ENCODE peak calls at places on chromosome 19, in four cellular contexts. One of them, this sample, is unnamed.

GRCh38 chr19:12723383-12723642 is 419 bp downstream of the TNPO2 start:
- DNase-seq in endothelial cell of umbilical vein: no peak
- DNase-seq in K562: no peak
- DNase-seq in GM12878: no peak
- DNase-seq in this sample: peak; percentile 12

GRCh38 chr19:45814851-45815481 is at the start of gene RSPH6A:
- DNase-seq in endothelial cell of umbilical vein: no peak
- DNase-seq in K562: no peak
- DNase-seq in GM12878: no peak
- DNase-seq in this sample: no peak

GRCh38 chr19:39307822-39308530 is 11.8 kb downstream of the IFNL1 start:
- DNase-seq in endothelial cell of umbilical vein: no peak
- DNase-seq in K562: peak; percentile 4
- DNase-seq in GM12878: no peak
- DNase-seq in this sample: no peak

GRCh38 chr19:46977548-46977947 is 42.1 kb upstream of the NPAS1 start:
- DNase-seq in endothelial cell of umbilical vein: peak; percentile 33
- DNase-seq in K562: no peak
- DNase-seq in GM12878: no peak
- DNase-seq in this sample: no peak

GRCh38 chr19:30325657-30326056 is 46.5 kb upstream of the ZNF536 start:
- DNase-seq in endothelial cell of umbilical vein: no peak
- DNase-seq in K562: no peak
- DNase-seq in GM12878: no peak
- DNase-seq in this sample: no peak

GRCh38 chr19:34325961-34326360 is 39.0 kb upstream of the GPI start:
- DNase-seq in endothelial cell of umbilical vein: peak; percentile 44
- DNase-seq in K562: no peak
- DNase-seq in GM12878: no peak
- DNase-seq in this sample: peak; percentile 60

GRCh38 chr19:4649392-4650094 is 10.2 kb downstream of the TNFAIP8L1 start:
- DNase-seq in endothelial cell of umbilical vein: no peak
- DNase-seq in K562: no peak
- DNase-seq in GM12878: no peak
- DNase-seq in this sample: no peak

GRCh38 chr19:16023558-16023915 is 52.8 kb upstream of the TPM4 start:
- DNase-seq in endothelial cell of umbilical vein: no peak
- DNase-seq in K562: no peak
- DNase-seq in GM12878: no peak
- DNase-seq in this sample: no peak

GRCh38 chr19:27876489-27876888 is 1336.5 kb downstream of the UQCRFS1 start:
- DNase-seq in endothelial cell of umbilical vein: no peak
- DNase-seq in K562: no peak
- DNase-seq in GM12878: no peak
- DNase-seq in this sample: no peak

GRCh38 chr19:12800873-12801465 is 631 bp downstream of the PRDX2 start:
- DNase-seq in endothelial cell of umbilical vein: no peak
- DNase-seq in K562: peak; percentile 49
- DNase-seq in GM12878: no peak
- DNase-seq in this sample: no peak

GRCh38 chr19:49555600-49556411 is 24.6 kb downstream of the NOSIP start:
- DNase-seq in endothelial cell of umbilical vein: peak; percentile 30
- DNase-seq in K562: peak; percentile 96
- DNase-seq in GM12878: no peak
- DNase-seq in this sample: no peak

GRCh38 chr19:52590728-52591127 is 20.6 kb downstream of the ZNF701 start:
- DNase-seq in endothelial cell of umbilical vein: no peak
- DNase-seq in K562: no peak
- DNase-seq in GM12878: no peak
- DNase-seq in this sample: no peak

GRCh38 chr19:13865578-13866462 is 11.1 kb upstream of the NANOS3 start:
- DNase-seq in endothelial cell of umbilical vein: no peak
- DNase-seq in K562: peak; percentile 38
- DNase-seq in GM12878: no peak
- DNase-seq in this sample: no peak

GRCh38 chr19:55419624-55420236 is 12.1 kb upstream of the UBE2S start:
- DNase-seq in endothelial cell of umbilical vein: no peak
- DNase-seq in K562: no peak
- DNase-seq in GM12878: no peak
- DNase-seq in this sample: no peak

GRCh38 chr19:38932425-38933179 is 1.9 kb downstream of the MRPS12 start:
- DNase-seq in endothelial cell of umbilical vein: peak; percentile 43
- DNase-seq in K562: peak; percentile 20
- DNase-seq in GM12878: no peak
- DNase-seq in this sample: peak; percentile 44

GRCh38 chr19:21680026-21680425 is 87.4 kb downstream of the ZNF100 start:
- DNase-seq in endothelial cell of umbilical vein: no peak
- DNase-seq in K562: no peak
- DNase-seq in GM12878: no peak
- DNase-seq in this sample: no peak

GRCh38 chr19:3401004-3401768 is 34.8 kb downstream of the NFIC start:
- DNase-seq in endothelial cell of umbilical vein: no peak
- DNase-seq in K562: no peak
- DNase-seq in GM12878: no peak
- DNase-seq in this sample: no peak

GRCh38 chr19:16588089-16588823 is 16.0 kb upstream of the SLC35E1 start:
- DNase-seq in endothelial cell of umbilical vein: peak; percentile 79
- DNase-seq in K562: peak; percentile 59
- DNase-seq in GM12878: peak; percentile 90
- DNase-seq in this sample: peak; percentile 19

GRCh38 chr19:39845172-39845571 is 1.0 kb downstream of the FBL start:
- DNase-seq in endothelial cell of umbilical vein: no peak
- DNase-seq in K562: no peak
- DNase-seq in GM12878: no peak
- DNase-seq in this sample: no peak

GRCh38 chr19:3984584-3984907 is 717 bp downstream of the EEF2 start:
- DNase-seq in endothelial cell of umbilical vein: no peak
- DNase-seq in K562: peak; percentile 55
- DNase-seq in GM12878: no peak
- DNase-seq in this sample: no peak

GRCh38 chr19:4910594-4911273 is 1.4 kb downstream of the UHRF1 start:
- DNase-seq in endothelial cell of umbilical vein: peak; percentile 40
- DNase-seq in K562: no peak
- DNase-seq in GM12878: no peak
- DNase-seq in this sample: peak; percentile 64

GRCh38 chr19:13024958-13025653 is 29.8 kb downstream of the NFIX start:
- DNase-seq in endothelial cell of umbilical vein: peak; percentile 12
- DNase-seq in K562: no peak
- DNase-seq in GM12878: no peak
- DNase-seq in this sample: no peak

GRCh38 chr19:49335784-49336481 is 727 bp downstream of the CD37 start:
- DNase-seq in endothelial cell of umbilical vein: no peak
- DNase-seq in K562: no peak
- DNase-seq in GM12878: no peak
- DNase-seq in this sample: no peak

GRCh38 chr19:48618278-48618915 is 581 bp downstream of the RPL18 start:
- DNase-seq in endothelial cell of umbilical vein: no peak
- DNase-seq in K562: no peak
- DNase-seq in GM12878: no peak
- DNase-seq in this sample: no peak

GRCh38 chr19:35533822-35534521 is 716 bp downstream of the GAPDHS start:
- DNase-seq in endothelial cell of umbilical vein: no peak
- DNase-seq in K562: no peak
- DNase-seq in GM12878: no peak
- DNase-seq in this sample: peak; percentile 57

GRCh38 chr19:4393947-4394590 is 6.3 kb downstream of the SH3GL1 start:
- DNase-seq in endothelial cell of umbilical vein: peak; percentile 61
- DNase-seq in K562: no peak
- DNase-seq in GM12878: no peak
- DNase-seq in this sample: no peak

GRCh38 chr19:28883241-28883693 is 329.7 kb downstream of the UQCRFS1 start:
- DNase-seq in endothelial cell of umbilical vein: no peak
- DNase-seq in K562: no peak
- DNase-seq in GM12878: no peak
- DNase-seq in this sample: peak; percentile 41

DNA sequence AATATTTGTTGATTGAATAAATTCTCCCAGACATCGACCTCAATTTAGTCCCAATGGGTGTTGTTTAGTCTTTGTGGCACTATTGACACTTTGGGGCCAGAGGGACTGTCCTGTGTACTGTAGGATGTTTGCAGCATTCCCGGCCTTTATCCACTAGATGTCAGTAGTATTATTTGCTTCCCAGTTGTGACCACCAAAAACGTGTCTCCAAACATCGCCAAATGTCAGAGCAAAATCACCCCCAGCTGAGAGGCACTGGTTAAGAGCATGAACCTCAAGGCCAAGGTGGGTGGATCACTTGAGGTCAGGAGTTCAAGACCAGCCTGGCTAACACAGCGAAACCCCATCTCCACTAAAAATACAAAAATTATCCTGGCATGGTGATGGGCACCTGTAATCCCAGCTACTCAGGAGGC is 15.4 kb downstream of the NLRP12 start:
- DNase-seq in endothelial cell of umbilical vein: peak; percentile 47
- DNase-seq in K562: peak; percentile 1
- DNase-seq in GM12878: no peak
- DNase-seq in this sample: peak; percentile 42
- TF ChIP-seq FOS in endothelial cell of umbilical vein: no peak
- TF ChIP-seq FOS in K562: no peak
- TF ChIP-seq FOS in GM12878: no peak
- TF ChIP-seq FOS in this sample: no peak

GRCh38 chr19:322616-323015 is 22.0 kb downstream of the MIER2 start:
- DNase-seq in endothelial cell of umbilical vein: no peak
- DNase-seq in K562: no peak
- DNase-seq in GM12878: no peak
- DNase-seq in this sample: no peak
- TF ChIP-seq FOS in endothelial cell of umbilical vein: no peak
- TF ChIP-seq FOS in K562: no peak
- TF ChIP-seq FOS in GM12878: no peak
- TF ChIP-seq FOS in this sample: no peak

DNA sequence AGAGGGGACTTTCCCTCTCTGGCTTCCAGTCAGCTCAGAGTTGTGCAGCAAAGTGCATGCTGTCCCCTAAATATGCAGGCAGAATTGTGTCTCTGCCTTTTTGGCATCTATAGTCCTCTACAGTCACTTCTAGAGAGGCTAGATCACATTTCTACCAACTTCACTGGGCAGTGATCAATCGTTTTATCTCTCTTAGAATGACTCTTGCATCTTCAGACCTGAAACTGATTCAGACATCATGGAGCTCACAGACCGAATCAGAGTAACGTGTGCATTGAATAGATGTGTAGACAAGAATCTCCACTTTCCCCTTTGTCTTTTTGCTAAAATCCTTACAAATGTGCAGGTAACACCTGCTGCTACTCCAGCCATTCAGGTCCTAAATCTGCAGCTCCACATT is 6.2 kb downstream of the ZNF253 start:
- DNase-seq in endothelial cell of umbilical vein: no peak
- DNase-seq in K562: no peak
- DNase-seq in GM12878: no peak
- DNase-seq in this sample: no peak
- TF ChIP-seq FOS in endothelial cell of umbilical vein: no peak
- TF ChIP-seq FOS in K562: no peak
- TF ChIP-seq FOS in GM12878: no peak
- TF ChIP-seq FOS in this sample: no peak

DNA sequence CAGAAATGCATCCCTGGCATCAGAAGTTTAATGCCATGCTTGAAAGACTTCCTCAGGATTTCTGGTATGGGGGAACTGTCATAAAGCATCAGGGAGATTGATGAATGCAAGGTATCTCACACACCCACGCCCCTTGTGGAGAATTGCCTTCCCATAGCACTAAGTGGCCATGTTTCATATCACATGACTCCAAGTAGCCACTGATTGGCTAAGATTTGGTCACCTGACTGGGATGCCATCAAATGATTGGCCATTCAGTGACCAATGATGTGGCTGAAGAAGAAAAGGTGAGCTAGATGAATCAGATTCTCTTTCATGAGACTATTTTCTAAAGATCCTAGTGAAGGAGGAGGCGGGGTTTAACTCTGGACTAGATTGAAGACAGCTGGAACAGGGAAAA is 7.3 kb downstream of the KLK8 start:
- DNase-seq in endothelial cell of umbilical vein: no peak
- DNase-seq in K562: peak; percentile 70
- DNase-seq in GM12878: peak; percentile 2
- DNase-seq in this sample: no peak
- TF ChIP-seq FOS in endothelial cell of umbilical vein: no peak
- TF ChIP-seq FOS in K562: peak; percentile 83
- TF ChIP-seq FOS in GM12878: no peak
- TF ChIP-seq FOS in this sample: no peak

GRCh38 chr19:7657047-7657779 is 11.6 kb upstream of the RETN start:
- DNase-seq in endothelial cell of umbilical vein: no peak
- DNase-seq in K562: no peak
- DNase-seq in GM12878: no peak
- DNase-seq in this sample: no peak
- TF ChIP-seq FOS in endothelial cell of umbilical vein: no peak
- TF ChIP-seq FOS in K562: no peak
- TF ChIP-seq FOS in GM12878: no peak
- TF ChIP-seq FOS in this sample: no peak

DNA sequence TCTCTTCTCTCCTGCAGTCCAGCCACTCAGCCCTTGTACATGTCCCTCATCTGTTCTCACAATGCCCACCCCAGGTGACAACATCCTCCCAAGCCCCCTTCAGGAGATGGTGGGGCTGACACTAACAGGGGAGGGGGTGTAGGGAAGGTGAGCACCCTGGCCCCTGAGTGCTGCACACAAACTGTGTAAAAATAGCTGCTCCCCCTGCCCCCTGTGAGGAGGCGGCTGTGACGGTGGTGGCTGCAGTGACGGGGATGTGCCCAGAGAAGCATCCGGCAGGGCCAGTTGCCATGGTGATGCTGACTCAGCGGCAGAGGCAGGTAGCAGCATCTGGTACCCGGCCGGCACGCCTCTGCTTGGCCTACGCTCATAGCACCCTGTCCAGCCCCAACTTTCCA is 13.0 kb upstream of the JUND start:
- DNase-seq in endothelial cell of umbilical vein: no peak
- DNase-seq in K562: peak; percentile 15
- DNase-seq in GM12878: no peak
- DNase-seq in this sample: no peak
- TF ChIP-seq FOS in endothelial cell of umbilical vein: no peak
- TF ChIP-seq FOS in K562: no peak
- TF ChIP-seq FOS in GM12878: no peak
- TF ChIP-seq FOS in this sample: no peak

DNA sequence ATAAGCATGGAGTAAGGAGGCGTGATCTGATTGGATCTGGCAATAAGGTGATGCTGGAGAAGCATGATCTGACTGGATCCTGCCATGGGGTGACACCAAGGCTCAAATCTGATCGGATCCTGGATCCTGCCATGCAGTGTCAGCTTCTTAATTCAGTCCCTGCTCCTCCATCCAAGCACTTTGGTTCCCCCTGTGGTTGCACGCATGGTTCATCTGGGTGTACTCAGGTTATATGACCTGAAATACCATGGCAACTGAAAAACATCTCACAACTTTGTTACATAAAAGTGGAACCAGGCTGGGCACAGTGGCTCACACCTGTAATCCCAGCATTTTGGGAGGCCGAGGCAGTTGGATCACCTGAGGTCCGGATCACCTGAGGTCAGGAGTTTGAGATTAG is 17.6 kb upstream of the KLK4 start:
- DNase-seq in endothelial cell of umbilical vein: no peak
- DNase-seq in K562: no peak
- DNase-seq in GM12878: no peak
- DNase-seq in this sample: no peak
- TF ChIP-seq FOS in endothelial cell of umbilical vein: no peak
- TF ChIP-seq FOS in K562: no peak
- TF ChIP-seq FOS in GM12878: no peak
- TF ChIP-seq FOS in this sample: no peak

This sample was measured in IMR-90.